ENCODE peak calls at places on chromosomes 2 and 18, in four cellular contexts. O is PC-3, M is heart left ventricle, J is dorsolateral prefrontal cortex. T is an unnamed sample.

GRCh38 chr2:119292226-119292625 is 68.6 kb downstream of the STEAP3 start:
- DNase-seq in O (peak), M (no peak), J (no peak), T (no peak)

GRCh38 chr18:59479776-59480175 is 120.7 kb upstream of the LMAN1 start:
- DNase-seq in O (peak), M (no peak), J (no peak), T (no peak)

GRCh38 chr2:219467736-219468075 is 31.0 kb upstream of the GMPPA start:
- DNase-seq in O (no peak), M (no peak), J (no peak), T (no peak)

GRCh38 chr2:183868707-183869106 is 729.6 kb upstream of the ZNF804A start:
- DNase-seq in O (peak), M (no peak), J (no peak), T (no peak)

GRCh38 chr2:238821391-238821790 is 26.5 kb upstream of the TWIST2 start:
- DNase-seq in O (no peak), M (no peak), J (no peak), T (peak)

GRCh38 chr18:34977787-34978532 is 63.3 kb upstream of the MAPRE2 start:
- DNase-seq in O (no peak), M (peak), J (peak), T (no peak)

GRCh38 chr2:170814551-170815245 is 2.0 kb upstream of the GAD1 start:
- DNase-seq in O (no peak), M (no peak), J (no peak), T (no peak)

GRCh38 chr18:5943514-5943913 is 48.2 kb upstream of the TMEM200C start:
- DNase-seq in O (no peak), M (no peak), J (no peak), T (peak)

GRCh38 chr2:83233284-83233683 is 1225.8 kb downstream of the SUCLG1 start:
- DNase-seq in O (peak), M (no peak), J (no peak), T (no peak)

GRCh38 chr2:214341636-214342035 is 69.2 kb upstream of the VWC2L start:
- DNase-seq in O (no peak), M (no peak), J (no peak), T (no peak)

GRCh38 chr2:181754136-181754535 is 73.8 kb upstream of the NEUROD1 start:
- DNase-seq in O (no peak), M (no peak), J (no peak), T (no peak)

GRCh38 chr2:27638709-27639108 is 9.9 kb downstream of the GPN1 start:
- DNase-seq in O (peak), M (no peak), J (no peak), T (peak)

GRCh38 chr2:186740266-186740665 is 46.4 kb downstream of the FAM171B start:
- DNase-seq in O (no peak), M (no peak), J (no peak), T (no peak)

GRCh38 chr2:36178384-36178783 is 177.2 kb upstream of the CRIM1 start:
- DNase-seq in O (no peak), M (no peak), J (no peak), T (no peak)

GRCh38 chr2:7748717-7749415 is 831.7 kb downstream of the RNF144A start:
- DNase-seq in O (peak), M (no peak), J (no peak), T (no peak)

GRCh38 chr2:102801098-102801718 is 39.4 kb downstream of the TMEM182 start:
- DNase-seq in O (no peak), M (no peak), J (no peak), T (no peak)

GRCh38 chr2:202158796-202159195 is 79.6 kb downstream of the SUMO1 start:
- DNase-seq in O (peak), M (no peak), J (no peak), T (no peak)

GRCh38 chr2:153940511-153940910 is 68.8 kb downstream of the GALNT13 start:
- DNase-seq in O (peak), M (no peak), J (no peak), T (no peak)

GRCh38 chr2:2769481-2770431 is 438.7 kb upstream of the MYT1L start:
- DNase-seq in O (no peak), M (peak), J (peak), T (no peak)

GRCh38 chr2:104434363-104434792 is 419.5 kb upstream of the POU3F3 start:
- DNase-seq in O (no peak), M (no peak), J (peak), T (no peak)

GRCh38 chr2:154229971-154230370 is 358.2 kb downstream of the GALNT13 start:
- DNase-seq in O (no peak), M (no peak), J (no peak), T (no peak)

GRCh38 chr18:3261393-3262233 is at the start of gene MYL12B:
- DNase-seq in O (peak), M (peak), J (peak), T (no peak)

GRCh38 chr2:134522856-134523460 is 195.8 kb downstream of the TMEM163 start:
- DNase-seq in O (no peak), M (no peak), J (no peak), T (no peak)

GRCh38 chr2:28352104-28352503 is 40.6 kb upstream of the FOSL2 start:
- DNase-seq in O (no peak), M (no peak), J (no peak), T (no peak)

GRCh38 chr2:160411167-160411566 is 82.4 kb downstream of the RBMS1 start:
- DNase-seq in O (peak), M (no peak), J (no peak), T (no peak)

GRCh38 chr2:150625300-150625699 is 137.8 kb upstream of the RND3 start:
- DNase-seq in O (peak), M (no peak), J (no peak), T (no peak)

GRCh38 chr18:47926101-47926850 is 4.2 kb downstream of the SMAD2 start:
- DNase-seq in O (no peak), M (no peak), J (no peak), T (no peak)

GRCh38 chr18:58532298-58532697 is 96.6 kb downstream of the ALPK2 start:
- DNase-seq in O (peak), M (no peak), J (no peak), T (no peak)

GRCh38 chr2:240626531-240627300 is 1.4 kb downstream of the GPR35 start:
- DNase-seq in O (no peak), M (peak), J (peak), T (no peak)

GRCh38 chr2:226640501-226640900 is 159.1 kb downstream of the IRS1 start:
- DNase-seq in O (no peak), M (no peak), J (no peak), T (no peak)

GRCh38 chr2:168999668-169000213 is 31.4 kb downstream of the ABCB11 start:
- DNase-seq in O (no peak), M (no peak), J (no peak), T (no peak)

GRCh38 chr18:70397259-70397925 is 108.5 kb downstream of the SOCS6 start:
- DNase-seq in O (peak), M (no peak), J (no peak), T (no peak)

GRCh38 chr2:112033600-112033999 is 21.5 kb upstream of the TMEM87B start:
- DNase-seq in O (peak), M (no peak), J (no peak), T (no peak)

GRCh38 chr2:235546151-235546435 is 52.2 kb downstream of the AGAP1 start:
- DNase-seq in O (no peak), M (no peak), J (no peak), T (no peak)

GRCh38 chr2:64311948-64312621 is 141.9 kb upstream of the LGALSL start:
- DNase-seq in O (peak), M (peak), J (peak), T (peak)

GRCh38 chr2:227717687-227718567 is at the start of gene SLC19A3:
- DNase-seq in O (no peak), M (peak), J (peak), T (peak)

GRCh38 chr2:234593636-234594035 is 96.8 kb upstream of the ARL4C start:
- DNase-seq in O (no peak), M (no peak), J (no peak), T (no peak)

GRCh38 chr2:238231251-238231793 is 8.5 kb downstream of the HES6 start:
- DNase-seq in O (no peak), M (peak), J (peak), T (no peak)

GRCh38 chr18:3554811-3555427 is 104.9 kb downstream of the TGIF1 start:
- DNase-seq in O (no peak), M (no peak), J (no peak), T (no peak)

DNA sequence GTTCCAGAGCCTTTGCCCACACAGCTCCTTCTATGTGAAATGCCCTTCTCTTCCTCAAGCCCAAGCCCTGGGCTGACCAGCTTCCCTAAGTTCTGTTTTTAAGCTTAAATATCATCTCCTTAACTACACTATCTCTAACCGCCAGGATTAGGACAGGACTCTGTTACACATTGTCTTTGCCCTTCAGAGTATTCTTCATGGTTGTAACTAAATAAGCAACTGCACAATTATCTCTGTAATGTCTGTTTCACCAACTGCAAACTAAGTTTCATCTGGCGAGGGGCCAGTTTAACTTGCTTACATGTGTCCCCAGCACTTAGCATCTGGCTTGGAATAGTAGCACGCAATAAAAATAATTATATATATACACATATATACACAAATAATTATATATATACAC is 1.1 kb upstream of the ERMN start:
- DNase-seq in O (no peak), M (no peak), J (no peak), T (no peak)
- H3K4me3 ChIP-seq in O (no peak), M (no peak), J (peak), T (no peak)

GRCh38 chr2:85763831-85764230 is 10.0 kb downstream of the ATOH8 start:
- DNase-seq in O (no peak), M (peak), J (no peak), T (no peak)

GRCh38 chr2:85763132-85763531 is 9.3 kb downstream of the ATOH8 start:
- DNase-seq in O (no peak), M (no peak), J (no peak), T (no peak)

GRCh38 chr2:85766214-85766613 is 12.4 kb downstream of the ATOH8 start:
- DNase-seq in O (no peak), M (peak), J (no peak), T (no peak)

GRCh38 chr2:85767803-85768665 is 14.2 kb downstream of the ATOH8 start:
- DNase-seq in O (no peak), M (peak), J (no peak), T (no peak)

GRCh38 chr2:85765081-85765731 is 11.4 kb downstream of the ATOH8 start:
- DNase-seq in O (no peak), M (peak), J (no peak), T (no peak)
- H3K27ac ChIP-seq in O (no peak), M (no peak), J (no peak), T (no peak)

GRCh38 chr18:79748321-79749157 is 49.2 kb upstream of the KCNG2 start:
- DNase-seq in O (no peak), M (no peak), J (peak), T (no peak)

GRCh38 chr18:79744625-79745024 is 53.1 kb upstream of the KCNG2 start:
- DNase-seq in O (no peak), M (no peak), J (peak), T (no peak)

GRCh38 chr18:79746730-79747129 is 51.0 kb upstream of the KCNG2 start:
- DNase-seq in O (no peak), M (no peak), J (peak), T (no peak)

GRCh38 chr18:79749251-79750191 is 48.2 kb upstream of the KCNG2 start:
- DNase-seq in O (no peak), M (no peak), J (peak), T (no peak)

GRCh38 chr18:79747156-79747845 is 50.4 kb upstream of the KCNG2 start:
- DNase-seq in O (no peak), M (no peak), J (peak), T (no peak)
- TF ChIP-seq CTCF in O (peak), M (no peak), J (no peak), T (no peak)

GRCh38 chr2:109612991-109613921 is 510 bp downstream of the SEPTIN10 start:
- DNase-seq in O (peak), M (peak), J (no peak), T (no peak)
- H3K4me3 ChIP-seq in O (peak), M (peak), J (peak), T (peak)

DNA sequence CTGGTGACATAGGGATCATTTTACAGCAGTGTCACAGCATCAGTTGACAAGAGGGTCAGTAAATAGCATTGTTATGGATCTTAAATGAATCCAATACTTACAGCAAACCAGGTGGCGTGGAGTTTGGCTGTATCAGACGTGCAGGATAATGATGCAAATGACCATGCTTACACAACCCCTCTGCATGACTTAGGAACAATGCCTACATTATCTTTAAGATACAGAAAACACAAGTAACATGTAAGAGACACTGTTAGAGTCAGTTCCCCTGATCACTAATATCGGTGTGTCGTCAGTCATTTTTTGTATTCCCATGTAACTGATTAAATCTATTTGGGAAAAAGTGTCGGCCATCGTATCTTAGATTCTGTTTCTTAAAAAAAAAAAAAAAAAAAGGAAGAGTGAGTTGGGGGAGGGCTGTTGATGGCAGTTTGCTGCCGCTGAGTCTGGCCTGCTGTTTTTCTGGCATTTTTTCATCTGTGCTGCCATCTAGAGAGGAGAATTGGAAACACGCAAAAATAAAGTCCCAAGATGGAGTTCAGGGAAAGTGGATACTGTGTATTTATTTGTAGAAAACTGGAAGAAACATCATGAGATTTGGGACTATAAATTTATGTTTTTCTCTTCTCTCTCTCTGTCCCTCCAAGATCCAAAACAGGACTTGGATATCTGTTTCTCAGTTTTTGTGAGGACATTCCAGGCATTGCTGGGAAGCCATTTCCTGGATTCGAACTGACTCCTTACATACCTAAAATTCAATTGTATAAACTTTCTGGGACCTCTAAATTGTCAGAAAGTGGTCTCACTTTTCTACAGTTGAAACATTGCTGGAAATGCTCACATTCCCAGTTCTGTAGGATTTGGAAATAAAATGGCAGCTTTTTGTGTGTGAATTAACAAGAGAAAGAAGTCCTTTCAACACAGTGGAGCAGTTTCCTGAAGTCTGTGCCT is 60.3 kb upstream of the AGPS start:
- DNase-seq in O (peak), M (no peak), J (no peak), T (peak)
- H3K27ac ChIP-seq in O (no peak), M (no peak), J (peak), T (no peak)

DNA sequence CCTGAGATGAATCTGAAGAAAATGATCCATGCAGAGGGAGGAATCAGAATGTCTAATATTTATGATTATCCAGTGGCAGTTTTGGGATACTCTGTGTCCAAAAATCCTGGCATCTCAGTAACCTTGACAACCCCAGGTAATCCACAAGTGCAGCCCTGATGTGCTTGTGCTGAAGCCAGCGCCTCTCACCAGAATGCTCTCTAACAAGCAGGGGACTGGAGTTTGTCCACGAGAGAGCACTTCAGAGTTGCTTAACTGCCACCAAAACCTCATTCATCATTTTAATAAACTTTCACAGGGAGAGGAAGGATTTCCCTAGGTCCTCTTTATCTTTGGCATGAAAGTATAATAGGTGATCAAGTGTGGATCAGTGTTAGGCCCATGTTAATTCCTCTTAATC is 418.5 kb downstream of the CMPK2 start:
- DNase-seq in O (no peak), M (no peak), J (no peak), T (no peak)
- TF ChIP-seq CTCF in O (no peak), M (no peak), J (no peak), T (no peak)

GRCh38 chr2:212906620-212907019 is 244.8 kb downstream of the IKZF2 start:
- DNase-seq in O (no peak), M (no peak), J (no peak), T (no peak)
- H3K4me3 ChIP-seq in O (peak), M (no peak), J (no peak), T (no peak)

DNA sequence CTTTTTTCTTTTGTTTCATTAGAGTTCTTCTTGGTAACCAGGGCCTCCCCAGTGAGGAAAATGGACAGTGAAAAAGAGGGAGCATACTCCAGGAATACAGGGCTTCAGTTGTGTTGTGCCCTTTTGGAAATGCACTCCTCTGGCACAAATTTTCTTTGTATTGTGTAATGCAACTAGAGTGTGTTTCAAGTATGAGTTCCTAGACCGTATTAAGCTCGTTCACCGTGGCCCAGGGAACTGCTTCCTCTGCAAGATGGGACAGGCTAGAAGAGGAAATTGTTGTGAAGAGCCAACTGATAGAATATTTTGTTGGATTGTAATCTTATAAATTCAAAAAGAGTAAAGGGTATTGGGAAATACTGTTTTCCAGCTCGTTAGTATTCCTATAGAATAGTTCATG is 137.2 kb upstream of the TTC39C start:
- DNase-seq in O (no peak), M (no peak), J (no peak), T (no peak)
- H3K27ac ChIP-seq in O (no peak), M (no peak), J (no peak), T (no peak)

DNA sequence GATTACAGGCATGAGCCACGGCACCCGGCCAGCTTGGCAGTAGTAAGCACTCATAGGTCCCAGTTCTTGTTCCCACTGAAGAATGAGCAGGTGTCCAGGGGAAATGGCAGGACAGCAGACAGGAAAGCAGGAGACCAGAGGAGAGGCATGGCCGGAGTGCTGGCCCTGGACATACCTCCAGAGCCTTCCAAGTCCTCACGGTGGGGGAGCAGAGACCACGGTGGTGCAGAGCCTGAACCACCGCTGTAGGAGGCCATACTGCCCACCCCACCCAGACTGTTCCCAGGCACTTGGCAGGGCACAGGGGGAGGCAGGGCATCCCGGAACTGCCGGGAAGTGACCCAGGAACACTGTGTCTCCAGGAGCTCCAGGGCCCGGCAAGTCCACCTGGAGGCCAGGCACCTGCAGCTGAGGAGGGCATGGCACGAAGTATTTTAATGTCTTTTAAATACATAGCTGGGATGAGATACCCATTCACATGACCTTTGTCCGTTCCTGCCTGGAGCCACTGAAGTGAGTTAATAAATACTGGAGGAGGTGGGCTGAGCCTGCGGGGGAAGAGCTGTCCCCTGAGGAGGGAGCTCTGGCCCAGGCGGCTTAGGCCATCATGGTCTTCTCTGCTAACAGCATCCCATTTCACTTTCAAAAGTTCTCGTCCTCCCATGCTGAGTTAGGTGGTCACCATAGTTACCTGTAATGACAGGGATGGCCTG is 49.7 kb upstream of the TFCP2L1 start:
- DNase-seq in O (no peak), M (no peak), J (no peak), T (no peak)
- TF ChIP-seq CTCF in O (no peak), M (no peak), J (no peak), T (no peak)

T was measured in AG04450.